ENCODE peak calls at places on chromosomes 3 and 15, in seven cellular contexts. P is tibial nerve, E is thyroid gland, H is ovary, R is IMR-90, M is H1, W is testis. G is an unnamed sample.

GRCh38 chr3:28053759-28054158 is 187.7 kb upstream of the CMC1 start:
- DNase-seq in P (no peak), E (no peak), H (no peak), R (peak; percentile 40), M (no peak), W (no peak), G (no peak)

GRCh38 chr3:127274200-127274599 is 13.6 kb downstream of the PRR20G start:
- DNase-seq in P (no peak), E (no peak), H (no peak), R (no peak), M (no peak), W (no peak), G (no peak)

GRCh38 chr3:110810356-110810755 is 261.3 kb upstream of the NECTIN3 start:
- DNase-seq in P (no peak), E (no peak), H (no peak), R (peak; percentile 62), M (no peak), W (no peak), G (no peak)

GRCh38 chr3:12727937-12728336 is 31.1 kb downstream of the TMEM40 start:
- DNase-seq in P (no peak), E (no peak), H (no peak), R (no peak), M (no peak), W (no peak), G (no peak)

GRCh38 chr3:140170612-140171011 is 235.6 kb downstream of the CLSTN2 start:
- DNase-seq in P (no peak), E (no peak), H (no peak), R (no peak), M (no peak), W (no peak), G (no peak)

GRCh38 chr15:77821188-77821958 is 188.7 kb upstream of the LINGO1 start:
- DNase-seq in P (peak; percentile 50), E (peak; percentile 62), H (no peak), R (peak; percentile 47), M (peak; percentile 41), W (peak; percentile 76), G (no peak)

GRCh38 chr3:9105421-9105820 is 142.1 kb upstream of the RAD18 start:
- DNase-seq in P (no peak), E (no peak), H (no peak), R (no peak), M (no peak), W (no peak), G (no peak)

GRCh38 chr3:81788650-81789049 is 27.2 kb upstream of the GBE1 start:
- DNase-seq in P (no peak), E (no peak), H (no peak), R (no peak), M (no peak), W (no peak), G (no peak)

GRCh38 chr3:123081718-123082369 is 15.0 kb downstream of the PDIA5 start:
- DNase-seq in P (no peak), E (no peak), H (no peak), R (no peak), M (no peak), W (peak; percentile 60), G (no peak)

GRCh38 chr3:177201707-177202397 is 4.6 kb upstream of the TBL1XR1 start:
- DNase-seq in P (no peak), E (no peak), H (no peak), R (peak; percentile 62), M (no peak), W (no peak), G (no peak)

GRCh38 chr3:54965746-54966145 is 37.9 kb upstream of the LRTM1 start:
- DNase-seq in P (no peak), E (no peak), H (no peak), R (peak; percentile 95), M (no peak), W (no peak), G (peak; percentile 23)

GRCh38 chr15:75002398-75002797 is 7.0 kb downstream of the SCAMP5 start:
- DNase-seq in P (no peak), E (no peak), H (no peak), R (no peak), M (no peak), W (no peak), G (no peak)

GRCh38 chr3:151379083-151379734 is 5.3 kb downstream of the P2RY12 start:
- DNase-seq in P (no peak), E (peak; percentile 3), H (peak; percentile 56), R (no peak), M (no peak), W (peak; percentile 26), G (no peak)

GRCh38 chr15:45943255-45943654 is 308.4 kb downstream of the SQOR start:
- DNase-seq in P (no peak), E (no peak), H (no peak), R (no peak), M (no peak), W (no peak), G (no peak)

GRCh38 chr3:10817506-10817905 is 1.5 kb downstream of the SLC6A11 start:
- DNase-seq in P (no peak), E (no peak), H (no peak), R (no peak), M (no peak), W (no peak), G (no peak)

GRCh38 chr3:178270838-178271237 is 265.4 kb upstream of the KCNMB2 start:
- DNase-seq in P (no peak), E (no peak), H (no peak), R (peak; percentile 25), M (no peak), W (no peak), G (no peak)

GRCh38 chr3:160676547-160677303 is at the start of gene ARL14:
- DNase-seq in P (no peak), E (peak; percentile 40), H (no peak), R (peak; percentile 68), M (peak; percentile 21), W (no peak), G (no peak)

GRCh38 chr3:111311709-111312235 is 230.2 kb upstream of the CD96 start:
- DNase-seq in P (no peak), E (no peak), H (no peak), R (peak; percentile 38), M (no peak), W (no peak), G (no peak)

GRCh38 chr15:60005352-60006202 is 1.5 kb downstream of the FOXB1 start:
- DNase-seq in P (no peak), E (no peak), H (no peak), R (no peak), M (no peak), W (no peak), G (no peak)

GRCh38 chr15:45399381-45400212 is 21.3 kb upstream of the GATM start:
- DNase-seq in P (no peak), E (no peak), H (no peak), R (peak; percentile 66), M (no peak), W (no peak), G (no peak)

DNA sequence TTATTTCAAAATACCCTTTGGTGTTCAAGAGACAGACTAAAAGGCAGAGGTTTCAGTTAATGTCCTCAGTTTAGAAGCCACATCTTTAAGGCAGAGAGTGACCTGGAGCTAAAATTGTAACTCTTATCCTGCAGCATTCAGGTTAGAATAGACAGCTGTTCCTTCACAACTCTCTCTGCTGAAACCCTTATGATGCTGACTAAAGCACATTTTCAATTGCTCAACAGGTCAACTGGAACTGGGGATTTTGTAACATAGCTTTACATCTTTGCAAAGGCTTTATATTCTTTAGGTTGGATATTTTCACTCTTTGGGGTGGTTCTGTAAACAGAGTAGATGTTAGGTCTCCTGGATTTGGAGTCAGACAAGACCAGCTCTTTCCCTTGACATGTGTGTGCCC is 20.3 kb upstream of the PLSCR4 start:
- DNase-seq in P (no peak), E (no peak), H (no peak), R (no peak), M (no peak), W (no peak), G (no peak)
- TF ChIP-seq POLR2A in P (no peak), E (no peak), H (no peak), R (no peak), M (no peak), W (no peak), G (no peak)

GRCh38 chr3:112489674-112490479 is 9.4 kb downstream of the BTLA start:
- DNase-seq in P (no peak), E (no peak), H (no peak), R (no peak), M (no peak), W (no peak), G (no peak)
- H3K4me3 ChIP-seq in P (no peak overlapping the region), E (no peak overlapping the region), H (no peak overlapping the region), R (no peak overlapping the region), M (no peak overlapping the region), W (no peak overlapping the region), G (no peak overlapping the region)

GRCh38 chr15:67063689-67064606 is 1.5 kb upstream of the SMAD3 start:
- DNase-seq in P (no peak), E (peak; percentile 70), H (no peak), R (peak; percentile 17), M (peak; percentile 77), W (no peak), G (no peak)

GRCh38 chr15:67061811-67062348 is 3.5 kb upstream of the SMAD3 start:
- DNase-seq in P (no peak), E (no peak), H (no peak), R (no peak), M (no peak), W (no peak), G (no peak)

GRCh38 chr15:67065531-67066005 is at the start of gene SMAD3:
- DNase-seq in P (peak; percentile 81), E (peak; percentile 93), H (peak; percentile 88), R (peak; percentile 95), M (peak; percentile 66), W (peak; percentile 91), G (peak; percentile 92)

GRCh38 chr15:67064607-67065530 is 533 bp upstream of the SMAD3 start:
- DNase-seq in P (no peak), E (peak; percentile 82), H (no peak), R (no peak), M (no peak), W (peak; percentile 75), G (peak; percentile 72)

DNA sequence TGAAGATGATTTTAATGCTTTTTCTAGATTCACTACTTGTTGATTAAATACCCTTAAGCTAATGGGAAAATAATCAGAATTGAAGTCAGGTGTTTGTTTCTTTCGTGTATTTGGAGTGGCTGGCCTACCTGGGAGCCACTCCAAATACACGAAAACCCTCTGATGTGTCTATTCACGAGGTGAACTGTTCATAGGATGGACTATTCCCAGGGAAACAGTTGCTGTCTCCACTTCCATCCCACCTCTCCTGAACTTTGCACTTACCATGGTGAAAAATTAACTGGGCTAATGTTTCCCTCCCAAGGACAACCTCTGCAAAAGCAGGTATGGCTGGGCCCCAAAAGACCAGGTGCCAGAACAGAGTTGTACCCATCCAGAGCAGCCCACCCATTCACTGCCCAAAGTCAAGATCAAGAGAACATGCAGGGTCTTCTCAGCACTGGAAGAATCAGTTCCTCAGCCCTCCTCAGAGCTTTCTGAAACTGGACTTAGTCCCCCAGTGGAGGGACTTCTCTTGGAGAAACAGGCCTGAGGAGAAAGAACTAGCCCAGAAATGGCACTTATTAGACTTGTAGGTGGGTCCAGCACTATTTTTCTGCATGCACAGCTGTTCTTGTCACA is 2.9 kb upstream of the SMAD3 start:
- DNase-seq in P (no peak), E (no peak), H (no peak), R (no peak), M (no peak), W (no peak), G (no peak)
- TF ChIP-seq POLR2A in P (no peak), E (no peak), H (no peak), R (no peak), M (no peak), W (no peak), G (no peak)

GRCh38 chr3:41684802-41685740 is 276.8 kb downstream of the ULK4 start:
- DNase-seq in P (no peak), E (no peak), H (no peak), R (no peak), M (no peak), W (no peak), G (no peak)
- H3K4me3 ChIP-seq in P (no peak overlapping the region), E (no peak overlapping the region), H (no peak overlapping the region), R (no peak overlapping the region), M (no peak overlapping the region), W (no peak overlapping the region), G (no peak overlapping the region)

G was measured in uterus.